ENCODE peak calls at places on chromosomes 16 and 17, in seven cellular contexts. S is NCI-H1105 treated with DMSO at 0.1 percent for 48 hours; B is fibroblast of pulmonary artery; K is OCI-M1; X is activated CD8-positive, alpha-beta T cell treated with anti-CD3 and anti-CD28 coated beads, Interleukin-2, amount 10 ng/mL, durations not matched to agents 7 days and 5 days; G is stimulated activated CD8-positive, alpha-beta memory T cell treated with anti-CD3 and anti-CD28 coated beads, Interleukin-4, amount 100 ng/mL, for 24 hours; N is Right ventricle myocardium superior. I is an unnamed sample.

GRCh38 chr17:20091161-20092029 is 82.2 kb downstream of the SPECC1 start:
- DNase-seq in K (no peak), B (peak; percentile 88), N (peak; percentile 50), S (no peak), G (no peak), X (no peak), I (no peak)

GRCh38 chr17:55762086-55762858 is 11.4 kb downstream of the PCTP start:
- DNase-seq in X (no peak), K (no peak), S (no peak), G (no peak), B (no peak), N (no peak), I (no peak)

GRCh38 chr17:73278465-73279453 is 17.1 kb upstream of the CPSF4L start:
- DNase-seq in B (peak; percentile 51), G (no peak), X (no peak), S (peak; percentile 92), K (no peak), N (no peak), I (no peak)

GRCh38 chr16:85083051-85083639 is 29.1 kb downstream of the CIBAR2 start:
- DNase-seq in X (no peak), B (no peak), K (no peak), S (no peak), N (no peak), G (no peak), I (peak; percentile 27)

GRCh38 chr17:41024702-41025101 is 2.3 kb downstream of the KRTAP1-5 start:
- DNase-seq in K (no peak), B (no peak), X (no peak), S (no peak), G (no peak), N (no peak), I (peak; percentile 14)

GRCh38 chr17:371583-371982 is 19.0 kb upstream of the RPH3AL start:
- DNase-seq in G (no peak), S (no peak), B (no peak), X (no peak), N (no peak), K (no peak), I (no peak)

GRCh38 chr16:67215690-67216089 is 11.2 kb upstream of the TMEM208 start:
- DNase-seq in G (no peak), K (no peak), S (no peak), B (no peak), N (no peak), X (no peak), I (no peak)

GRCh38 chr16:1723450-1724147 is 17.6 kb downstream of the MAPK8IP3 start:
- DNase-seq in G (no peak), X (peak; percentile 57), B (peak; percentile 54), N (no peak), S (no peak), K (peak; percentile 70), I (peak; percentile 32)

GRCh38 chr17:42679492-42680330 is 1.9 kb downstream of the CCR10 start:
- DNase-seq in X (peak; percentile 80), K (peak; percentile 80), S (peak; percentile 77), N (peak; percentile 90), B (peak; percentile 82), G (peak; percentile 48), I (peak; percentile 75)

GRCh38 chr17:48100591-48101011 is 677 bp downstream of the CBX1 start:
- DNase-seq in B (peak; percentile 62), S (peak; percentile 76), K (peak; percentile 71), X (no peak), N (peak; percentile 59), G (no peak), I (peak; percentile 58)

GRCh38 chr17:43418441-43419374 is 19.9 kb downstream of the ARL4D start:
- DNase-seq in S (peak; percentile 93), X (no peak), K (peak; percentile 30), G (no peak), B (peak; percentile 79), N (peak; percentile 70), I (peak; percentile 92)

GRCh38 chr17:78329263-78330059 is 30.4 kb downstream of the SOCS3 start:
- DNase-seq in B (peak; percentile 54), G (no peak), N (no peak), K (peak; percentile 11), X (peak; percentile 49), S (no peak), I (peak; percentile 77)

GRCh38 chr16:23575834-23576233 is 18.3 kb downstream of the UBFD1 start:
- DNase-seq in S (no peak), G (no peak), N (no peak), B (no peak), K (no peak), X (no peak), I (peak; percentile 11)

GRCh38 chr16:16067127-16067526 is 117.7 kb downstream of the ABCC1 start:
- DNase-seq in B (no peak), K (no peak), G (no peak), S (no peak), X (no peak), N (peak; percentile 51), I (peak; percentile 54)

GRCh38 chr17:31564883-31565297 is 173.4 kb downstream of the RAB11FIP4 start:
- DNase-seq in N (no peak), B (peak; percentile 67), S (no peak), X (no peak), K (no peak), G (no peak), I (peak; percentile 75)

GRCh38 chr16:1157639-1158455 is 4.9 kb downstream of the CACNA1H start:
- DNase-seq in K (no peak), S (no peak), B (no peak), G (no peak), N (peak; percentile 66), X (no peak), I (no peak)

I was measured in IMR-90.